ENCODE peak calls at places on chromosomes 7 and 10, in eight cellular contexts. One of them, this sample, is unnamed.

GRCh38 chr10:28480566-28480965 is 52.4 kb upstream of the WAC start:
- DNase-seq in A549: no peak
- DNase-seq in foreskin fibroblast: no peak
- DNase-seq in transverse colon: no peak
- DNase-seq in astrocyte of the cerebellum: no peak
- DNase-seq in HCT116: no peak
- DNase-seq in nephron progenitor cell: no peak
- DNase-seq in AG04450: no peak
- DNase-seq in this sample: no peak

GRCh38 chr10:67788028-67788886 is 49.7 kb downstream of the DNAJC12 start:
- DNase-seq in A549: peak
- DNase-seq in foreskin fibroblast: no peak
- DNase-seq in transverse colon: peak
- DNase-seq in astrocyte of the cerebellum: no peak
- DNase-seq in HCT116: peak
- DNase-seq in nephron progenitor cell: peak
- DNase-seq in AG04450: no peak
- DNase-seq in this sample: no peak

GRCh38 chr10:70494536-70494935 is 16.0 kb downstream of the PALD1 start:
- DNase-seq in A549: no peak
- DNase-seq in foreskin fibroblast: no peak
- DNase-seq in transverse colon: no peak
- DNase-seq in astrocyte of the cerebellum: no peak
- DNase-seq in HCT116: no peak
- DNase-seq in nephron progenitor cell: no peak
- DNase-seq in AG04450: no peak
- DNase-seq in this sample: no peak

GRCh38 chr10:97422921-97423420 is 3.0 kb upstream of the PGAM1 start:
- DNase-seq in A549: no peak
- DNase-seq in foreskin fibroblast: peak
- DNase-seq in transverse colon: no peak
- DNase-seq in astrocyte of the cerebellum: no peak
- DNase-seq in HCT116: no peak
- DNase-seq in nephron progenitor cell: no peak
- DNase-seq in AG04450: no peak
- DNase-seq in this sample: no peak

GRCh38 chr7:25953859-25954258 is 198.1 kb upstream of the NFE2L3 start:
- DNase-seq in A549: no peak
- DNase-seq in foreskin fibroblast: no peak
- DNase-seq in transverse colon: no peak
- DNase-seq in astrocyte of the cerebellum: no peak
- DNase-seq in HCT116: no peak
- DNase-seq in nephron progenitor cell: no peak
- DNase-seq in AG04450: no peak
- DNase-seq in this sample: no peak

GRCh38 chr7:15625456-15625855 is 61.0 kb downstream of the MEOX2 start:
- DNase-seq in A549: no peak
- DNase-seq in foreskin fibroblast: peak
- DNase-seq in transverse colon: no peak
- DNase-seq in astrocyte of the cerebellum: no peak
- DNase-seq in HCT116: no peak
- DNase-seq in nephron progenitor cell: no peak
- DNase-seq in AG04450: no peak
- DNase-seq in this sample: no peak

GRCh38 chr7:46207931-46208634 is 287.0 kb upstream of the IGFBP3 start:
- DNase-seq in A549: no peak
- DNase-seq in foreskin fibroblast: no peak
- DNase-seq in transverse colon: no peak
- DNase-seq in astrocyte of the cerebellum: no peak
- DNase-seq in HCT116: no peak
- DNase-seq in nephron progenitor cell: no peak
- DNase-seq in AG04450: no peak
- DNase-seq in this sample: no peak

GRCh38 chr10:114045071-114045737 is 1.5 kb downstream of the ADRB1 start:
- DNase-seq in A549: no peak
- DNase-seq in foreskin fibroblast: no peak
- DNase-seq in transverse colon: peak
- DNase-seq in astrocyte of the cerebellum: no peak
- DNase-seq in HCT116: no peak
- DNase-seq in nephron progenitor cell: peak
- DNase-seq in AG04450: no peak
- DNase-seq in this sample: no peak

GRCh38 chr10:86765548-86765947 is 9.1 kb downstream of the BMPR1A start:
- DNase-seq in A549: no peak
- DNase-seq in foreskin fibroblast: no peak
- DNase-seq in transverse colon: no peak
- DNase-seq in astrocyte of the cerebellum: no peak
- DNase-seq in HCT116: no peak
- DNase-seq in nephron progenitor cell: no peak
- DNase-seq in AG04450: no peak
- DNase-seq in this sample: no peak

GRCh38 chr10:88728107-88728763 is 22.2 kb downstream of the LIPK start:
- DNase-seq in A549: no peak
- DNase-seq in foreskin fibroblast: no peak
- DNase-seq in transverse colon: peak
- DNase-seq in astrocyte of the cerebellum: no peak
- DNase-seq in HCT116: peak
- DNase-seq in nephron progenitor cell: peak
- DNase-seq in AG04450: no peak
- DNase-seq in this sample: no peak

GRCh38 chr10:59654007-59654406 is 55.6 kb downstream of the SLC16A9 start:
- DNase-seq in A549: no peak
- DNase-seq in foreskin fibroblast: no peak
- DNase-seq in transverse colon: no peak
- DNase-seq in astrocyte of the cerebellum: peak
- DNase-seq in HCT116: no peak
- DNase-seq in nephron progenitor cell: no peak
- DNase-seq in AG04450: no peak
- DNase-seq in this sample: no peak

GRCh38 chr7:158771-159170 is 33.6 kb upstream of the FAM20C start:
- DNase-seq in A549: no peak
- DNase-seq in foreskin fibroblast: no peak
- DNase-seq in transverse colon: no peak
- DNase-seq in astrocyte of the cerebellum: no peak
- DNase-seq in HCT116: no peak
- DNase-seq in nephron progenitor cell: no peak
- DNase-seq in AG04450: no peak
- DNase-seq in this sample: no peak

GRCh38 chr7:112523871-112524270 is 43.1 kb downstream of the LSMEM1 start:
- DNase-seq in A549: no peak
- DNase-seq in foreskin fibroblast: no peak
- DNase-seq in transverse colon: no peak
- DNase-seq in astrocyte of the cerebellum: no peak
- DNase-seq in HCT116: no peak
- DNase-seq in nephron progenitor cell: no peak
- DNase-seq in AG04450: no peak
- DNase-seq in this sample: no peak

DNA sequence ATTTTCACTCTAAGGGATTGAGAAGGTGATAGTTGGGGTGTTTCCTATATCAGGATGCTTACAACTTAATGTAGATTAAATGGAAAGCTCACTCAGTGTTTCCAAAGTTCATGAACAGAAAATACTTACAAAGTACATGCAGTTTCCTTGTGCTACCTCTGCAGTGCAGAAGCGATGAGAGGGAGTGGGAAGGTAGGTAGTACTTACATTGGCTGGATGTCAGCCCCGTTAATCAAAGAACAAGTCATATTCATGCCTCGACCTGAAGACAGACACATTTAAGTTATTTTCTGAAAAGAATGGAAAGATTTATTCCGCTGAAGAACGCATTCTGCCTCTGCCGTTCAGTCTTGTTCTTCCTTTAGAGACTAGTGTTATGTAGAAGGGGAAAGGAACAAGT is 93.1 kb downstream of the ZMYND11 start:
- DNase-seq in A549: no peak
- DNase-seq in foreskin fibroblast: no peak
- DNase-seq in transverse colon: no peak
- DNase-seq in astrocyte of the cerebellum: no peak
- DNase-seq in HCT116: no peak
- DNase-seq in nephron progenitor cell: no peak
- DNase-seq in AG04450: no peak
- DNase-seq in this sample: no peak
- TF ChIP-seq CTCF in A549: no peak
- TF ChIP-seq CTCF in foreskin fibroblast: no peak
- TF ChIP-seq CTCF in transverse colon: no peak
- TF ChIP-seq CTCF in astrocyte of the cerebellum: no peak
- TF ChIP-seq CTCF in HCT116: no peak
- TF ChIP-seq CTCF in nephron progenitor cell: no peak
- TF ChIP-seq CTCF in AG04450: no peak
- TF ChIP-seq CTCF in this sample: no peak

GRCh38 chr10:133474833-133475734 is 21.3 kb downstream of the SCART1 start:
- DNase-seq in A549: no peak
- DNase-seq in foreskin fibroblast: no peak
- DNase-seq in transverse colon: no peak
- DNase-seq in astrocyte of the cerebellum: no peak
- DNase-seq in HCT116: no peak
- DNase-seq in nephron progenitor cell: no peak
- DNase-seq in AG04450: no peak
- DNase-seq in this sample: no peak

GRCh38 chr10:133474027-133474426 is 20.3 kb downstream of the SCART1 start:
- DNase-seq in A549: no peak
- DNase-seq in foreskin fibroblast: no peak
- DNase-seq in transverse colon: no peak
- DNase-seq in astrocyte of the cerebellum: no peak
- DNase-seq in HCT116: no peak
- DNase-seq in nephron progenitor cell: no peak
- DNase-seq in AG04450: no peak
- DNase-seq in this sample: no peak

GRCh38 chr10:133473270-133473669 is 19.5 kb downstream of the SCART1 start:
- DNase-seq in A549: no peak
- DNase-seq in foreskin fibroblast: no peak
- DNase-seq in transverse colon: no peak
- DNase-seq in astrocyte of the cerebellum: no peak
- DNase-seq in HCT116: no peak
- DNase-seq in nephron progenitor cell: no peak
- DNase-seq in AG04450: no peak
- DNase-seq in this sample: no peak

GRCh38 chr10:133475821-133476640 is 22.3 kb downstream of the SCART1 start:
- DNase-seq in A549: no peak
- DNase-seq in foreskin fibroblast: no peak
- DNase-seq in transverse colon: no peak
- DNase-seq in astrocyte of the cerebellum: no peak
- DNase-seq in HCT116: no peak
- DNase-seq in nephron progenitor cell: no peak
- DNase-seq in AG04450: no peak
- DNase-seq in this sample: no peak

GRCh38 chr10:133476641-133476990 is 22.9 kb downstream of the SCART1 start:
- DNase-seq in A549: no peak
- DNase-seq in foreskin fibroblast: no peak
- DNase-seq in transverse colon: no peak
- DNase-seq in astrocyte of the cerebellum: no peak
- DNase-seq in HCT116: no peak
- DNase-seq in nephron progenitor cell: no peak
- DNase-seq in AG04450: no peak
- DNase-seq in this sample: no peak
- TF ChIP-seq CTCF in A549: no peak
- TF ChIP-seq CTCF in foreskin fibroblast: no peak
- TF ChIP-seq CTCF in transverse colon: no peak
- TF ChIP-seq CTCF in astrocyte of the cerebellum: no peak
- TF ChIP-seq CTCF in HCT116: no peak
- TF ChIP-seq CTCF in nephron progenitor cell: no peak
- TF ChIP-seq CTCF in AG04450: no peak
- TF ChIP-seq CTCF in this sample: no peak

DNA sequence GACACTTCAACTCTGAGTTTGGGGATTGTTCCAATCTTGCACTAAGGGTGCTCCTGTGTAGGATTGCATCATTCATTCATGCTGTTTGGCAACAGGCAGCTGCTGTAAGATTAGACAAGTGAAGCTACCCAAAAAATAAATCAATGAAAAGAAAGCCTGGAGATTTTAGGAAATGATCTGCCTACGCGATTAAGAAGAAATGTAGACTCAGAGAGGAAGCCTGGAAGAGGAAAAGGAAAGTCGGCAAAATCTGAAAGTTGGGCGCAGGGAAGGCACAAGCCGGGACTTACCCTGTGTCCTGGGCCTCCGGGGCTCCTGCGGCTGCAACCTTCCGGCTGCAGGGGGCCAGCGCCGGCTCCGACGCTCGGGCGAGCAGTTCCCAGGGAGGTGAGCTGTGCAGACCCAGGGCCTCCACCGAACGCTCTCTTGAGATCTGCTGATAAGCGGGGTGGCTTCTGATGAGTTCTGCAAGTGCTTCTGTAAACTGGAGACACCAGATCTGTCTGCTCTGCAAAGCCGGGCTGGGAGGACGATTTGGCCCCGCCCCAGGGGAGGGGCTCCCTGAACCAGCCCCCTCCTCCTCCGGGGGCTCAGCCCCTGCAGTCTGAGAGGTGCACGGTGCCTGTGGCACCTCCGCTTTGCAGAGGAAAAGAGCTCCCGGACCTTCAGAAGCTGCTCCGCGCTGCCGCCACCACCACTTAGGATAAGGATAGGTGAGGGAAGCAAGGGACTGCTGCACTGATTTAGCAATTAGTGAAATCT is 17.4 kb downstream of the PSPH start:
- DNase-seq in A549: peak
- DNase-seq in foreskin fibroblast: peak
- DNase-seq in transverse colon: peak
- DNase-seq in astrocyte of the cerebellum: no peak
- DNase-seq in HCT116: peak
- DNase-seq in nephron progenitor cell: peak
- DNase-seq in AG04450: no peak
- DNase-seq in this sample: peak
- TF ChIP-seq CTCF in A549: peak
- TF ChIP-seq CTCF in foreskin fibroblast: peak
- TF ChIP-seq CTCF in transverse colon: peak
- TF ChIP-seq CTCF in astrocyte of the cerebellum: peak
- TF ChIP-seq CTCF in HCT116: peak
- TF ChIP-seq CTCF in nephron progenitor cell: peak
- TF ChIP-seq CTCF in AG04450: peak
- TF ChIP-seq CTCF in this sample: no peak

DNA sequence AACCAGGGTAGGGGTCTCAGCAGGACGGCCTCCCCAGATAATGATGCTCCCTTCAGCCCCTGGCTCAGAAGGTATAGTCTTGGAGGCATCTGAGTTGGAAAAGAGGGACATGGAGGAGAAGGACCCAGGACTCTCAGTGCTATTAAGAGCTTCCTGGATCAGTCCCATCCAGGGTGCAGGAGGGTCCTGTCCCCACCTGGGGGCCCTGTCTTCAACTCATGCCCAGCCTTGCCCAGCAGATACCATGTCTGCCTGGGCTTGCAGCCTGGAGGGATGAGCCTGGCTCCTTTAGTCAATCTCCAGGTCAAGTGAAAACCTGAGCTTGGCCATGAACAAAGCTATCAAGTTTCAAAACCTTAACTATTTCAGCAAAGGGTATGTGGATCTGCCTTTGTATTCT is 67.6 kb downstream of the PRTFDC1 start:
- DNase-seq in A549: no peak
- DNase-seq in foreskin fibroblast: no peak
- DNase-seq in transverse colon: no peak
- DNase-seq in astrocyte of the cerebellum: no peak
- DNase-seq in HCT116: no peak
- DNase-seq in nephron progenitor cell: no peak
- DNase-seq in AG04450: no peak
- DNase-seq in this sample: no peak
- TF ChIP-seq CTCF in A549: no peak
- TF ChIP-seq CTCF in foreskin fibroblast: no peak
- TF ChIP-seq CTCF in transverse colon: no peak
- TF ChIP-seq CTCF in astrocyte of the cerebellum: no peak
- TF ChIP-seq CTCF in HCT116: no peak
- TF ChIP-seq CTCF in nephron progenitor cell: no peak
- TF ChIP-seq CTCF in AG04450: no peak
- TF ChIP-seq CTCF in this sample: no peak

This sample was measured in D721Med.